ENCODE peak calls at places on chromosomes 13 and 19, in five cellular contexts. C is cardiac muscle cell; P is BE2C; H is choroid plexus epithelial cell; F is effector memory CD8-positive, alpha-beta T cell. A is an unnamed sample.

GRCh38 chr19:18946918-18947317 is 5.9 kb upstream of the HOMER3 start:
- DNase-seq in C (no peak), P (no peak), H (no peak), F (no peak), A (no peak)

GRCh38 chr13:97295279-97296182 is 73.4 kb downstream of the MBNL2 start:
- DNase-seq in C (no peak), P (no peak), H (peak), F (no peak), A (peak)

GRCh38 chr19:3655402-3656072 is 28.9 kb upstream of the CACTIN start:
- DNase-seq in C (no peak), P (peak), H (peak), F (no peak), A (peak)

GRCh38 chr19:10292206-10292788 is 2.5 kb downstream of the ICAM5 start:
- DNase-seq in C (peak), P (peak), H (peak), F (peak), A (peak)

GRCh38 chr19:9057505-9058258 is 29.2 kb upstream of the OR1M1 start:
- DNase-seq in C (no peak), P (no peak), H (no peak), F (no peak), A (no peak)

GRCh38 chr13:93522486-93522885 is 295.9 kb downstream of the GPC6 start:
- DNase-seq in C (no peak), P (no peak), H (peak), F (no peak), A (no peak)

GRCh38 chr13:89061821-89062220 is 1390.7 kb downstream of the SLITRK5 start:
- DNase-seq in C (no peak), P (no peak), H (no peak), F (no peak), A (no peak)

GRCh38 chr19:2212861-2213711 is 23.0 kb downstream of the PLEKHJ1 start:
- DNase-seq in C (no peak), P (no peak), H (no peak), F (no peak), A (no peak)

GRCh38 chr19:13164370-13165090 is 14.3 kb downstream of the IER2 start:
- DNase-seq in C (peak), P (peak), H (no peak), F (no peak), A (peak)

GRCh38 chr19:53158119-53158656 is 665 bp downstream of the ZNF347 start:
- DNase-seq in C (peak), P (peak), H (peak), F (peak), A (peak)

GRCh38 chr19:42143341-42144234 is 11.3 kb upstream of the POU2F2 start:
- DNase-seq in C (peak), P (no peak), H (peak), F (no peak), A (peak)

A was measured in EH.